ENCODE peak calls at places on chromosomes 6 and 20, in four cellular contexts. X is IMR-90, E is K562, B is GM12878. O is an unnamed sample.

GRCh38 chr6:20211941-20212391 is 303 bp downstream of the MBOAT1 start:
- DNase-seq in X (no peak), E (no peak), B (no peak), O (no peak)

GRCh38 chr20:43919686-43920403 is 5.2 kb downstream of the TOX2 start:
- DNase-seq in X (no peak), E (no peak), B (no peak), O (no peak)

GRCh38 chr6:136647363-136647763 is 97.1 kb upstream of the MAP7 start:
- DNase-seq in X (peak), E (no peak), B (peak), O (peak)

GRCh38 chr6:43060034-43060754 is 763 bp downstream of the KLC4 start:
- DNase-seq in X (no peak), E (peak), B (no peak), O (no peak)

GRCh38 chr20:58144071-58144470 is 84.4 kb downstream of the ANKRD60 start:
- DNase-seq in X (no peak), E (no peak), B (no peak), O (no peak)

GRCh38 chr20:32589256-32589655 is 4.1 kb upstream of the NOL4L start:
- DNase-seq in X (peak), E (no peak), B (no peak), O (no peak)

GRCh38 chr6:168968228-168968627 is 285.4 kb downstream of the THBS2 start:
- DNase-seq in X (peak), E (peak), B (no peak), O (no peak)

GRCh38 chr6:113630738-113631535 is 226.2 kb upstream of the MARCKS start:
- DNase-seq in X (peak), E (no peak), B (peak), O (peak)

GRCh38 chr6:28657756-28658465 is 132.2 kb downstream of the GPX5 start:
- DNase-seq in X (peak), E (peak), B (peak), O (peak)

GRCh38 chr6:126170875-126171489 is 168.9 kb upstream of the CENPW start:
- DNase-seq in X (peak), E (no peak), B (peak), O (peak)

GRCh38 chr20:24637941-24638340 is 168.5 kb downstream of the SYNDIG1 start:
- DNase-seq in X (no peak), E (no peak), B (no peak), O (no peak)

GRCh38 chr20:19934792-19935491 is 82.2 kb upstream of the NAA20 start:
- DNase-seq in X (no peak), E (no peak), B (no peak), O (peak)

GRCh38 chr6:43767553-43768505 is 2.2 kb upstream of the VEGFA start:
- DNase-seq in X (no peak), E (no peak), B (no peak), O (no peak)

GRCh38 chr20:32564440-32564839 is 20.7 kb downstream of the NOL4L start:
- DNase-seq in X (no peak), E (no peak), B (no peak), O (no peak)

GRCh38 chr20:63326314-63327228 is 33.6 kb downstream of the COL20A1 start:
- DNase-seq in X (no peak), E (no peak), B (peak), O (no peak)

GRCh38 chr20:49620364-49621240 is 52.7 kb upstream of the PTGIS start:
- DNase-seq in X (no peak), E (no peak), B (peak), O (no peak)

GRCh38 chr20:40563296-40563950 is 125.6 kb downstream of the MAFB start:
- DNase-seq in X (no peak), E (peak), B (no peak), O (peak)

GRCh38 chr20:49846206-49846807 is 33.7 kb downstream of the SLC9A8 start:
- DNase-seq in X (peak), E (peak), B (no peak), O (peak)

GRCh38 chr20:34283844-34284243 is 19.3 kb downstream of the AHCY start:
- DNase-seq in X (no peak), E (no peak), B (no peak), O (no peak)

GRCh38 chr6:36349240-36349639 is 12.6 kb upstream of the BNIP5 start:
- DNase-seq in X (no peak), E (no peak), B (no peak), O (no peak)

GRCh38 chr6:26536571-26537159 is 1.5 kb upstream of the HMGN4 start:
- DNase-seq in X (peak), E (no peak), B (no peak), O (peak)

GRCh38 chr6:21931641-21932335 is 338.2 kb downstream of the SOX4 start:
- DNase-seq in X (peak), E (no peak), B (no peak), O (no peak)

GRCh38 chr6:43766964-43767461 is 3.0 kb upstream of the VEGFA start:
- DNase-seq in X (no peak), E (no peak), B (no peak), O (no peak)

GRCh38 chr6:84466521-84466920 is 239.1 kb upstream of the CEP162 start:
- DNase-seq in X (peak), E (no peak), B (no peak), O (peak)

GRCh38 chr6:53857318-53858094 is 62.7 kb downstream of the LRRC1 start:
- DNase-seq in X (no peak), E (no peak), B (no peak), O (peak)

GRCh38 chr6:39342692-39343460 is 20.4 kb upstream of the KCNK16 start:
- DNase-seq in X (no peak), E (no peak), B (no peak), O (no peak)

GRCh38 chr20:60071965-60072364 is 113.7 kb downstream of the CDH26 start:
- DNase-seq in X (peak), E (no peak), B (no peak), O (no peak)

GRCh38 chr6:120606743-120607142 is 727.5 kb downstream of the TBC1D32 start:
- DNase-seq in X (no peak), E (no peak), B (no peak), O (no peak)

GRCh38 chr20:58094160-58094559 is 134.3 kb downstream of the ANKRD60 start:
- DNase-seq in X (no peak), E (no peak), B (no peak), O (no peak)

GRCh38 chr6:82376636-82377035 is 13.0 kb downstream of the TPBG start:
- DNase-seq in X (no peak), E (no peak), B (no peak), O (no peak)

GRCh38 chr6:123182998-123183397 is 187.0 kb downstream of the CLVS2 start:
- DNase-seq in X (no peak), E (no peak), B (no peak), O (no peak)

GRCh38 chr6:146027586-146028249 is 1.1 kb upstream of the GRM1 start:
- DNase-seq in X (no peak), E (no peak), B (no peak), O (no peak)

GRCh38 chr20:51129201-51129671 is 106.3 kb upstream of the KCNG1 start:
- DNase-seq in X (no peak), E (no peak), B (no peak), O (no peak)

GRCh38 chr20:51131806-51132205 is 108.9 kb upstream of the KCNG1 start:
- DNase-seq in X (no peak), E (no peak), B (no peak), O (no peak)

GRCh38 chr20:51135926-51136325 is 113.0 kb upstream of the KCNG1 start:
- DNase-seq in X (no peak), E (no peak), B (no peak), O (no peak)

GRCh38 chr20:51134405-51134804 is 111.5 kb upstream of the KCNG1 start:
- DNase-seq in X (no peak), E (no peak), B (no peak), O (no peak)

GRCh38 chr20:51132286-51132810 is 109.4 kb upstream of the KCNG1 start:
- DNase-seq in X (peak), E (no peak), B (no peak), O (no peak)
- TF ChIP-seq FOS in X (no peak), E (no peak), B (no peak), O (no peak)

GRCh38 chr6:112085666-112086065 is 1.6 kb downstream of the TUBE1 start:
- DNase-seq in X (no peak), E (no peak), B (no peak), O (no peak)

GRCh38 chr6:112087916-112088315 is 525 bp downstream of the FAM229B start:
- DNase-seq in X (peak), E (no peak), B (no peak), O (no peak)

GRCh38 chr6:112087136-112087908 is at the start of the genes FAM229B and TUBE1:
- DNase-seq in X (peak), E (peak), B (peak), O (peak)

GRCh38 chr6:112081569-112081968 is 5.7 kb downstream of the TUBE1 start:
- DNase-seq in X (no peak), E (no peak), B (no peak), O (no peak)

GRCh38 chr6:112086744-112087135 is 542 bp downstream of the TUBE1 start:
- DNase-seq in X (peak), E (peak), B (peak), O (peak)
- TF ChIP-seq CTCF in X (peak), E (no peak), B (no peak), O (peak)

GRCh38 chr6:166306378-166307081 is 1.7 kb downstream of the PRR18 start:
- DNase-seq in X (no peak), E (no peak), B (no peak), O (no peak)
- TF ChIP-seq FOS in X (no peak), E (no peak), B (no peak), O (no peak)

GRCh38 chr20:37095609-37096414 is at the start of gene RBL1:
- DNase-seq in X (peak), E (peak), B (peak), O (peak)
- TF ChIP-seq CTCF in X (peak), E (peak), B (peak), O (no peak)